ENCODE peak calls at places on chromosome 22, in six cellular contexts. Z is gastrocnemius medialis, T is astrocyte of the spinal cord, S is fibroblast of lung, O is RWPE1, G is GM13976. P is an unnamed sample.

GRCh38 chr22:23106906-23107367 is 34.9 kb downstream of the RSPH14 start:
- DNase-seq in G (no peak), Z (no peak), S (no peak), T (no peak), O (no peak), P (no peak)

GRCh38 chr22:30004689-30005088 is 75.6 kb upstream of the HORMAD2 start:
- DNase-seq in Z (no peak), O (no peak), T (no peak), G (no peak), S (peak; percentile 19), P (no peak)

GRCh38 chr22:34429314-34429713 is 509.0 kb upstream of the LARGE1 start:
- DNase-seq in G (no peak), Z (no peak), O (no peak), S (no peak), T (no peak), P (no peak)

GRCh38 chr22:17845790-17846189 is 71.5 kb upstream of the BID start:
- DNase-seq in O (no peak), Z (no peak), T (no peak), S (peak; percentile 37), G (no peak), P (no peak)

GRCh38 chr22:23215294-23216204 is 35.2 kb downstream of the BCR start:
- DNase-seq in G (no peak), Z (no peak), O (peak; percentile 57), S (peak; percentile 57), T (no peak), P (peak; percentile 38)

GRCh38 chr22:37643225-37643847 is 3.9 kb downstream of the SH3BP1 start:
- DNase-seq in Z (peak; percentile 38), T (peak; percentile 62), O (peak; percentile 50), S (peak; percentile 29), G (peak; percentile 88), P (peak; percentile 76)

GRCh38 chr22:42926034-42926433 is 69.0 kb upstream of the ARFGAP3 start:
- DNase-seq in Z (no peak), G (no peak), T (no peak), O (no peak), S (peak; percentile 32), P (no peak)

GRCh38 chr22:24460418-24461089 is 33.2 kb downstream of the ADORA2A start:
- DNase-seq in S (peak; percentile 30), T (peak; percentile 59), G (peak; percentile 48), Z (no peak), O (no peak), P (no peak)

GRCh38 chr22:42229455-42230149 is 40.9 kb downstream of the TCF20 start:
- DNase-seq in S (peak; percentile 74), Z (no peak), G (no peak), O (no peak), T (peak; percentile 57), P (peak; percentile 57)

GRCh38 chr22:27668828-27669797 is 132.4 kb downstream of the MN1 start:
- DNase-seq in Z (peak; percentile 95), S (peak; percentile 70), G (no peak), O (peak; percentile 70), T (peak; percentile 49), P (peak; percentile 71)

GRCh38 chr22:20852076-20852475 is 6.5 kb downstream of the PI4KA start:
- DNase-seq in S (no peak), T (no peak), G (no peak), Z (no peak), O (no peak), P (no peak)

DNA sequence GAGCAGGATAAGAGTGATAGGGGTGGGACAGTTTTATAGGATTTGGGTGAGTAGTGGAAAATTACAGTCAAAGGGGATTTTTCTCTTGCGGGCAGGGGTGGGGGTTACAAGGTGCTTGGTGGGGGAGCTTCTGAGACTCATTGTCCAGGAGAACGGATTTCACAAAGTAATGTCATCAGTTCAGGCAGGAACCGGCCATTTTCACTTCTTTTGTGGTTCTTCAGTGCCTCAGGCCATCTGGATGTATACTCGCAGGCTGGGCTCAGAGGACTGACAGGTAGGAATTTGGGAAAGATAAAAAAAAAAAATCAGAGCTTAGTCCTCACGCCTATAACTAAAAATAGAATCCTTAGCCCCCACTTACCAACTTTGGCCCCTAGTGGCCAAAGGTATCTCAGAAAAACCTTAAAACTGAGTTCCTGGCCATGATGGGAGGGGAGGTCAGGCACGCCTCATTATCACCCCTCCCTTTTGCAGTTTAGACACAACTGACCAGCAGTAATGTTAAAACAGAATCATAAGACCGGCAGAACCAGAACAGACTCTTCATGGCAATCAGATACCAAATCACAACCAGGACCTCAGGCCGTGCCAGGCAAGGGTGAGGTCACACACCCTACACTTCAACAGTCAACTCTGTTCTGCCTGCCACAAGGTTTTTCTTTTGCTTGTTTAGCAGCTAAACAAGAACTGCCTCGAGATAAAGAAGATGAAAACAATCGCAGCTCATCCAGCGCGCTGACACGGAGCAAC is 8.9 kb upstream of the APOBEC3G start:
- DNase-seq in G (no peak), Z (no peak), S (no peak), T (no peak), O (no peak), P (no peak)
- TF ChIP-seq CTCF in G (no peak), Z (no peak), S (no peak), T (no peak), O (no peak), P (no peak)

DNA sequence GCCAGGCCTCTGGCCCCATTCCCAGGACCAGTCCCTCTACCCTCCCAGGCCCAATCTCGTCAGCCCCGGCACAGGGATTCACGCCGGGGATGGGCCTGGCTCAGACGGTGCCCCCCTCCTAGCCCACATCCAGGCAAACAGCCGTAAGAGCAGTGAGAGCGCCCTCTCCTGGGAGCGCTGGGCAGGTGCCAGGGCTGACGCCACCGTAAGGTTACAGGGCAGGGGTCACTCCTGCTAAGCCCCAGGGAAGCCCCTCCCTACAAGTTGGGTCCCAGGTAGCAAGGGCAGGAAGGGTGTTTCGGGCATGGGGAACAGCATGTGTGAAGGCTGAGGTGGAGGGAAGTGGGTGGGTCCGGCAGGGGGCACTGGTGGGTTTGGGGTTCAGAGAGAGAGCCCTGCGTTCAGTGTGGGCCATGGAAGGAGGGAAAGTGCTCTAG is 19.2 kb upstream of the PPARA start:
- DNase-seq in Z (no peak), T (no peak), S (no peak), G (no peak), O (no peak), P (no peak)
- TF ChIP-seq CTCF in Z (no peak), T (peak; percentile 47), S (peak; percentile 2), G (no peak), O (no peak), P (peak; percentile 32)

GRCh38 chr22:35684270-35684700 is 33.4 kb upstream of the APOL5 start:
- DNase-seq in T (peak; percentile 42), Z (peak; percentile 71), S (peak; percentile 16), O (no peak), G (no peak), P (peak; percentile 76)
- TF ChIP-seq CTCF in T (peak; percentile 35), Z (peak; percentile 53), S (peak; percentile 59), O (no peak), G (no peak), P (peak; percentile 63)

GRCh38 chr22:50585238-50585637 is 2.6 kb upstream of the CHKB start:
- DNase-seq in T (no peak), G (no peak), S (no peak), Z (no peak), O (no peak), P (no peak)
- TF ChIP-seq CTCF in T (no peak), G (no peak), S (no peak), Z (no peak), O (no peak), P (no peak)

GRCh38 chr22:44947846-44948245 is 62.0 kb downstream of the PHF21B start:
- DNase-seq in T (no peak), S (no peak), O (no peak), Z (no peak), G (no peak), P (no peak)

GRCh38 chr22:44947029-44947428 is 62.8 kb downstream of the PHF21B start:
- DNase-seq in S (no peak), Z (no peak), T (no peak), O (no peak), G (no peak), P (no peak)

GRCh38 chr22:44942979-44943700 is 66.7 kb downstream of the PHF21B start:
- DNase-seq in G (no peak), O (no peak), S (no peak), Z (no peak), T (no peak), P (no peak)

GRCh38 chr22:44943701-44944324 is 66.0 kb downstream of the PHF21B start:
- DNase-seq in G (no peak), O (no peak), Z (no peak), T (no peak), S (no peak), P (no peak)

DNA sequence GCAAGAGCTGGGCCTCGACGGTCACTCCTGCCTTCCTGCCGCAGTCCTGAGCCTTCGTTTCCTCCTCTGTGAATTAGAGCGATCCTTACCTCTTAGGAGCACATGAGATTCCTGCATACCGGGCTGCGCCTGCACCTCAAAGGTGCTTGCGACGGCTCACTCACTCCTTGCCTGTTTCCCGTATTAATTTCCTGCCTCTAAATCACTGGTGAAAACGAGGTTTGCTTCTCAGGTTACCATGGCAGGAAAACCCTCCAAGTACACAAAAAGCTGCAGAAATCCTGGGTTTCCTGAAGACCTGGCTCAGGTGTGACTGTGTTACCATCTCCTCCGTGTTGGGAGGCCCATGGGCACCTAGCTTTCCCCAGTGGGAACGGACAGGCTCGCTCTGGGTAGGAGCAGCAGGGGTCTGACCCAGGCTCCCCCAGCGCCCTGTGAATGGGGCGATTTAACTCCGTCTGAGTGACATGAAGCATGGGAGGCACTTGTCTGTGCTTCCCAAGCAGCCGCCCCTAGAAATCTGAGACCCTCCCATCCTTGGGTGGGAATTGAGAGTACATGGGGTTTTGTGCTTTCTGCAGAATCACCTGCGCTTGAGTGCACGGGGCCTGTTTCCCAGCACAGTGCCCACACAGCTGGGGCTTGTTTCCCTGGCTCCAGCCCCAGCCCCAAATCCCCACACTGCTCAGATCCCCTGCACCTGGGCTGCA is 64.8 kb downstream of the PHF21B start:
- DNase-seq in S (no peak), G (no peak), T (no peak), O (no peak), Z (no peak), P (no peak)
- TF ChIP-seq CTCF in S (no peak), G (no peak), T (no peak), O (no peak), Z (no peak), P (no peak)

DNA sequence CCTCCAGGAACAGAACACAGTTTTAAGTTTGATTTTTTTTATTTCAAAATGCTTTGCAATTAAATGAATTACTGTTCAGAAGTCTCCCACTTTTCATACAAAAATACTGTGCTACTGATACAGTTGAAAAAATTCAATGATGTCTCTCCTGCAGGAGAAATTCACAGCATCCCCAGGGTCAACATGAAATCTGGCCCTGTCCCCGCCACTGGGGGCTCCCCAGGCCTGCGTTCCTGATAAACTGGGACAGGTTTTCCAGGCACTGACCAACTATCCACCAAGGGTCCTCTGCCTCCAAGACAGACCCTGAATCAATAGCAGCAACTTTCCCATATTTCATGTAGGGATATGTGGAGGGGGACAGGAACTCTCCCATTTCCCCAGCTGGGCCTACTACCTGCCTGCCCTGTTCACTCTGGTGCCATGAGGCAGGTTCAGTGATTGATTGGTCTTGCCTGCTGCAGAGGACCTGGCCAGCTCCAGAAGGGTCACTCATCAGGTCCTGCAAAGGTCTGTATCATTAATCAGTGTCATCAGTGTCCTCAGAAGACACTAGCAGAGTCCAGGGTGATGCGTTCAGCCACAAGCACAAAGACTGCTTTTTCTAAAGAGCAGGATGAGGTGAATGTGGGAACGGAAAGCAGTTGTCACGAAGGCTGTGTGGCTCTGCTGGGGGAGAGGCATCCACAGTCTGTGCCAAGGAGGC is 43.4 kb downstream of the PISD start:
- DNase-seq in O (no peak), Z (no peak), G (no peak), T (no peak), S (no peak), P (no peak)
- TF ChIP-seq CTCF in O (no peak), Z (no peak), G (no peak), T (no peak), S (no peak), P (no peak)

P was measured in fibroblast of pulmonary artery.